ENCODE peak calls at places on chromosomes 6 and 20, in nine cellular contexts. One of them, this sample, is unnamed.

GRCh38 chr6:154289818-154290508 is 66.6 kb downstream of the IPCEF1 start:
- DNase-seq in GM12865: no peak
- DNase-seq in mucosa of descending colon: no peak
- DNase-seq in stomach: no peak
- DNase-seq in choroid plexus epithelial cell: no peak
- DNase-seq in astrocyte of the spinal cord: no peak
- DNase-seq in body of pancreas: no peak
- DNase-seq in mesenchymal stem cell: no peak
- DNase-seq in OCI-LY7: no peak
- DNase-seq in this sample: no peak

GRCh38 chr6:125588268-125588667 is 161.2 kb upstream of the HEY2 start:
- DNase-seq in GM12865: no peak
- DNase-seq in mesenchymal stem cell: no peak
- DNase-seq in mucosa of descending colon: no peak
- DNase-seq in astrocyte of the spinal cord: no peak
- DNase-seq in choroid plexus epithelial cell: no peak
- DNase-seq in body of pancreas: no peak
- DNase-seq in stomach: no peak
- DNase-seq in OCI-LY7: no peak
- DNase-seq in this sample: no peak

GRCh38 chr20:59765599-59766177 is 161.3 kb downstream of the PHACTR3 start:
- DNase-seq in body of pancreas: no peak
- DNase-seq in astrocyte of the spinal cord: no peak
- DNase-seq in stomach: no peak
- DNase-seq in GM12865: peak; percentile 54
- DNase-seq in choroid plexus epithelial cell: no peak
- DNase-seq in mucosa of descending colon: no peak
- DNase-seq in mesenchymal stem cell: no peak
- DNase-seq in OCI-LY7: peak; percentile 29
- DNase-seq in this sample: no peak

GRCh38 chr6:108592371-108593337 is 31.9 kb downstream of the FOXO3 start:
- DNase-seq in astrocyte of the spinal cord: peak; percentile 87
- DNase-seq in stomach: peak; percentile 38
- DNase-seq in GM12865: peak; percentile 92
- DNase-seq in mesenchymal stem cell: peak; percentile 68
- DNase-seq in choroid plexus epithelial cell: peak; percentile 71
- DNase-seq in body of pancreas: peak; percentile 42
- DNase-seq in mucosa of descending colon: no peak
- DNase-seq in OCI-LY7: peak; percentile 93
- DNase-seq in this sample: no peak

GRCh38 chr6:128057541-128058335 is 156.9 kb upstream of the THEMIS start:
- DNase-seq in GM12865: no peak
- DNase-seq in body of pancreas: no peak
- DNase-seq in mucosa of descending colon: no peak
- DNase-seq in astrocyte of the spinal cord: no peak
- DNase-seq in choroid plexus epithelial cell: peak; percentile 10
- DNase-seq in OCI-LY7: no peak
- DNase-seq in mesenchymal stem cell: peak; percentile 26
- DNase-seq in stomach: no peak
- DNase-seq in this sample: no peak

GRCh38 chr20:805713-806112 is 27.8 kb upstream of the FAM110A start:
- DNase-seq in OCI-LY7: peak; percentile 66
- DNase-seq in body of pancreas: no peak
- DNase-seq in GM12865: no peak
- DNase-seq in mesenchymal stem cell: peak; percentile 19
- DNase-seq in choroid plexus epithelial cell: peak; percentile 23
- DNase-seq in stomach: no peak
- DNase-seq in astrocyte of the spinal cord: peak; percentile 59
- DNase-seq in mucosa of descending colon: no peak
- DNase-seq in this sample: no peak

GRCh38 chr20:45359406-45360148 is 3.4 kb upstream of the SYS1 start:
- DNase-seq in OCI-LY7: no peak
- DNase-seq in mesenchymal stem cell: peak; percentile 67
- DNase-seq in mucosa of descending colon: no peak
- DNase-seq in stomach: peak; percentile 53
- DNase-seq in GM12865: peak; percentile 25
- DNase-seq in body of pancreas: peak; percentile 78
- DNase-seq in choroid plexus epithelial cell: peak; percentile 79
- DNase-seq in astrocyte of the spinal cord: peak; percentile 87
- DNase-seq in this sample: no peak

GRCh38 chr6:16677458-16677857 is 83.8 kb downstream of the ATXN1 start:
- DNase-seq in choroid plexus epithelial cell: no peak
- DNase-seq in OCI-LY7: no peak
- DNase-seq in mucosa of descending colon: no peak
- DNase-seq in mesenchymal stem cell: peak; percentile 55
- DNase-seq in body of pancreas: no peak
- DNase-seq in GM12865: no peak
- DNase-seq in stomach: no peak
- DNase-seq in astrocyte of the spinal cord: no peak
- DNase-seq in this sample: no peak

GRCh38 chr6:81749704-81750103 is 2.8 kb downstream of the TENT5A start:
- DNase-seq in mesenchymal stem cell: peak; percentile 38
- DNase-seq in OCI-LY7: no peak
- DNase-seq in mucosa of descending colon: no peak
- DNase-seq in stomach: no peak
- DNase-seq in choroid plexus epithelial cell: no peak
- DNase-seq in GM12865: no peak
- DNase-seq in body of pancreas: no peak
- DNase-seq in astrocyte of the spinal cord: no peak
- DNase-seq in this sample: no peak

GRCh38 chr6:118618676-118619377 is 32.6 kb downstream of the CEP85L start:
- DNase-seq in body of pancreas: peak; percentile 58
- DNase-seq in mesenchymal stem cell: peak; percentile 49
- DNase-seq in mucosa of descending colon: no peak
- DNase-seq in astrocyte of the spinal cord: peak; percentile 31
- DNase-seq in stomach: peak; percentile 66
- DNase-seq in GM12865: peak; percentile 66
- DNase-seq in choroid plexus epithelial cell: peak; percentile 51
- DNase-seq in OCI-LY7: peak; percentile 44
- DNase-seq in this sample: no peak

GRCh38 chr6:15065603-15066002 is 180.3 kb upstream of the JARID2 start:
- DNase-seq in OCI-LY7: no peak
- DNase-seq in astrocyte of the spinal cord: no peak
- DNase-seq in GM12865: no peak
- DNase-seq in mesenchymal stem cell: peak; percentile 76
- DNase-seq in stomach: no peak
- DNase-seq in choroid plexus epithelial cell: peak; percentile 9
- DNase-seq in body of pancreas: no peak
- DNase-seq in mucosa of descending colon: no peak
- DNase-seq in this sample: no peak

GRCh38 chr20:45436732-45437485 is 21.0 kb downstream of the PIGT start:
- DNase-seq in GM12865: peak; percentile 84
- DNase-seq in mesenchymal stem cell: peak; percentile 89
- DNase-seq in astrocyte of the spinal cord: peak; percentile 75
- DNase-seq in OCI-LY7: peak; percentile 84
- DNase-seq in choroid plexus epithelial cell: peak; percentile 81
- DNase-seq in stomach: peak; percentile 94
- DNase-seq in body of pancreas: peak; percentile 90
- DNase-seq in mucosa of descending colon: peak; percentile 91
- DNase-seq in this sample: peak; percentile 94

GRCh38 chr6:90328004-90328403 is 31.4 kb upstream of the BACH2 start:
- DNase-seq in astrocyte of the spinal cord: peak; percentile 6
- DNase-seq in mucosa of descending colon: no peak
- DNase-seq in choroid plexus epithelial cell: no peak
- DNase-seq in stomach: no peak
- DNase-seq in GM12865: no peak
- DNase-seq in mesenchymal stem cell: peak; percentile 16
- DNase-seq in body of pancreas: no peak
- DNase-seq in OCI-LY7: no peak
- DNase-seq in this sample: no peak

GRCh38 chr6:108348655-108349349 is 53.9 kb downstream of the AFG1L start:
- DNase-seq in choroid plexus epithelial cell: no peak
- DNase-seq in body of pancreas: no peak
- DNase-seq in mesenchymal stem cell: no peak
- DNase-seq in OCI-LY7: no peak
- DNase-seq in astrocyte of the spinal cord: no peak
- DNase-seq in GM12865: peak; percentile 86
- DNase-seq in mucosa of descending colon: no peak
- DNase-seq in stomach: no peak
- DNase-seq in this sample: no peak

GRCh38 chr20:4910951-4911350 is 90.4 kb downstream of the SLC23A2 start:
- DNase-seq in choroid plexus epithelial cell: no peak
- DNase-seq in mucosa of descending colon: no peak
- DNase-seq in body of pancreas: no peak
- DNase-seq in GM12865: no peak
- DNase-seq in OCI-LY7: no peak
- DNase-seq in astrocyte of the spinal cord: no peak
- DNase-seq in stomach: no peak
- DNase-seq in mesenchymal stem cell: no peak
- DNase-seq in this sample: no peak

DNA sequence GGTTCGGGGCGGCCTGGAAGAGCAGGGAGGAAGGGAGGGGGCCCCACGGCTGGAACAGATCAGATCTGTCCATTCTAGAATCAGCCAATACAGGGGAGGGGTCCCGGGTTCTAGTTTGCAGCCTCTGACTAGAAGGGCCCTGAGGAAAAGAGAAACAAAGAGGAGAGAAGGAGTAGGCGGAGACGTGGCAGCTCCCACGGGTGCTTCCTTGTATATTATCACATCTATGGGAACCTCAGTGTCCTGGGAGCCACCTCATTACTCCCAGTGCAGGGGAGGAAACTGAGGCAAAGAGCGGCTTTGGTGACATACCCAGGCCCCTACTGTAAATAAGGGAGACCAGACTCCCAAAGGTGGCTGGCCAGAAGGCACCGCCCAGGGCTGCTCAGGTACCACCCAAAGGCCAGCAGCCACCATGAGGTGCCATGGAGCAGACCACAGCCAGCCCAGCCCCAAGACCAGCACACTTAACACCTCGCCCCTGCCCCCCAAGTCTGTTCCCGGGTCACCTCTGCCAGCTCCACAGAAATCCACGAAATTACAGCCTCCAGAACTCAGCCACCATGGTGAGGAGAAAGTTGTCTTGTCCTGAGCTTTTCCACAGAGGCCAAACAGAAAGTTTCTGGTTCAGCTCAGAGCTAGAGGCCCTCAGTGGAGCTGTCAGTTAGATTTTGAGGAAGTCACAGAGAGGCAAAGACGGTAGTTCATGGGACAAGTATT is 2.1 kb downstream of the ZC3H12D start:
- DNase-seq in body of pancreas: no peak
- DNase-seq in astrocyte of the spinal cord: no peak
- DNase-seq in OCI-LY7: peak; percentile 69
- DNase-seq in mucosa of descending colon: no peak
- DNase-seq in stomach: no peak
- DNase-seq in mesenchymal stem cell: no peak
- DNase-seq in choroid plexus epithelial cell: no peak
- DNase-seq in GM12865: peak; percentile 50
- DNase-seq in this sample: no peak
- H3K4me3 ChIP-seq in body of pancreas: no peak overlapping the region
- H3K4me3 ChIP-seq in astrocyte of the spinal cord: no peak overlapping the region
- H3K4me3 ChIP-seq in OCI-LY7: peak overlapping the region; percentile 74
- H3K4me3 ChIP-seq in mucosa of descending colon: no peak overlapping the region
- H3K4me3 ChIP-seq in stomach: peak overlapping the region; percentile 34
- H3K4me3 ChIP-seq in mesenchymal stem cell: no peak overlapping the region
- H3K4me3 ChIP-seq in choroid plexus epithelial cell: peak overlapping the region; percentile 25
- H3K4me3 ChIP-seq in GM12865: peak overlapping the region; percentile 65
- H3K4me3 ChIP-seq in this sample: peak overlapping the region; percentile 53

GRCh38 chr6:33633462-33634158 is 12.5 kb downstream of the ITPR3 start:
- DNase-seq in choroid plexus epithelial cell: peak; percentile 55
- DNase-seq in body of pancreas: peak; percentile 64
- DNase-seq in OCI-LY7: peak; percentile 44
- DNase-seq in stomach: peak; percentile 84
- DNase-seq in GM12865: peak; percentile 73
- DNase-seq in mesenchymal stem cell: peak; percentile 58
- DNase-seq in astrocyte of the spinal cord: peak; percentile 54
- DNase-seq in mucosa of descending colon: peak; percentile 86
- DNase-seq in this sample: no peak

GRCh38 chr6:33631971-33632585 is 11.0 kb downstream of the ITPR3 start:
- DNase-seq in body of pancreas: no peak
- DNase-seq in stomach: peak; percentile 38
- DNase-seq in mesenchymal stem cell: no peak
- DNase-seq in astrocyte of the spinal cord: no peak
- DNase-seq in mucosa of descending colon: no peak
- DNase-seq in OCI-LY7: no peak
- DNase-seq in GM12865: no peak
- DNase-seq in choroid plexus epithelial cell: no peak
- DNase-seq in this sample: no peak

GRCh38 chr6:33632603-33633039 is 11.5 kb downstream of the ITPR3 start:
- DNase-seq in astrocyte of the spinal cord: no peak
- DNase-seq in mesenchymal stem cell: peak; percentile 53
- DNase-seq in stomach: peak; percentile 45
- DNase-seq in body of pancreas: peak; percentile 52
- DNase-seq in GM12865: peak; percentile 62
- DNase-seq in mucosa of descending colon: peak; percentile 74
- DNase-seq in OCI-LY7: peak; percentile 61
- DNase-seq in choroid plexus epithelial cell: peak; percentile 55
- DNase-seq in this sample: no peak

GRCh38 chr6:33634203-33634727 is 13.1 kb downstream of the ITPR3 start:
- DNase-seq in choroid plexus epithelial cell: no peak
- DNase-seq in GM12865: no peak
- DNase-seq in OCI-LY7: no peak
- DNase-seq in body of pancreas: peak; percentile 40
- DNase-seq in mesenchymal stem cell: no peak
- DNase-seq in stomach: peak; percentile 73
- DNase-seq in mucosa of descending colon: no peak
- DNase-seq in astrocyte of the spinal cord: no peak
- DNase-seq in this sample: no peak

GRCh38 chr6:33633084-33633461 is 12.0 kb downstream of the ITPR3 start:
- DNase-seq in stomach: no peak
- DNase-seq in OCI-LY7: no peak
- DNase-seq in choroid plexus epithelial cell: no peak
- DNase-seq in mesenchymal stem cell: no peak
- DNase-seq in astrocyte of the spinal cord: no peak
- DNase-seq in mucosa of descending colon: no peak
- DNase-seq in body of pancreas: no peak
- DNase-seq in GM12865: no peak
- DNase-seq in this sample: no peak
- H3K4me3 ChIP-seq in stomach: peak overlapping the region; percentile 45
- H3K4me3 ChIP-seq in OCI-LY7: peak overlapping the region; percentile 57
- H3K4me3 ChIP-seq in choroid plexus epithelial cell: peak overlapping the region; percentile 50
- H3K4me3 ChIP-seq in mesenchymal stem cell: peak overlapping the region; percentile 64
- H3K4me3 ChIP-seq in astrocyte of the spinal cord: peak overlapping the region; percentile 39
- H3K4me3 ChIP-seq in mucosa of descending colon: no peak overlapping the region
- H3K4me3 ChIP-seq in body of pancreas: no peak overlapping the region
- H3K4me3 ChIP-seq in GM12865: peak overlapping the region; percentile 44
- H3K4me3 ChIP-seq in this sample: peak overlapping the region; percentile 49

DNA sequence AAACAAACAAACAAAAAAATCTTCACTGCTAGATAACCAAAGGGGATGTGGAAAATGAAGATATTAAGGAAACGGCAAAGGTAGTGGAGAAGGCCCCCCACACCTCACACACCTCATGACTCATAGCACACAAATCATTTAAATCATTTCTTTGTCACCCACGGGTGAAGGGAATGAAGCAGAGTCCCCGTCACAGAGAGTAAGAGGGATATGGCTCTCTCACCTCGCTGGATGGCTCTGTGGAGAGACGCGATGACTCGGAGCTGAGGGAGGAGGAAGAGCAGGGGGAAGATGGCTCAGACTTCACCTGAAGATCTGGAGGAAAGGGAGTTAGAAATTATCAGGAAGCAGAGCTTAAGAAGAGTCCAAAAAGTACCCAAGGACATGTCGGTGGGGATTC is 1.2 kb downstream of the ATF6B start:
- DNase-seq in choroid plexus epithelial cell: no peak
- DNase-seq in body of pancreas: no peak
- DNase-seq in mesenchymal stem cell: no peak
- DNase-seq in astrocyte of the spinal cord: no peak
- DNase-seq in stomach: no peak
- DNase-seq in GM12865: no peak
- DNase-seq in OCI-LY7: no peak
- DNase-seq in mucosa of descending colon: no peak
- DNase-seq in this sample: no peak
- H3K4me3 ChIP-seq in choroid plexus epithelial cell: peak overlapping the region; percentile 100
- H3K4me3 ChIP-seq in body of pancreas: no peak overlapping the region
- H3K4me3 ChIP-seq in mesenchymal stem cell: no peak overlapping the region
- H3K4me3 ChIP-seq in astrocyte of the spinal cord: peak overlapping the region; percentile 100
- H3K4me3 ChIP-seq in stomach: peak overlapping the region; percentile 95
- H3K4me3 ChIP-seq in GM12865: peak overlapping the region; percentile 96
- H3K4me3 ChIP-seq in OCI-LY7: peak overlapping the region; percentile 79
- H3K4me3 ChIP-seq in mucosa of descending colon: no peak overlapping the region
- H3K4me3 ChIP-seq in this sample: no peak overlapping the region

GRCh38 chr20:2838847-2839671 is 1.4 kb downstream of the PCED1A start:
- DNase-seq in GM12865: no peak
- DNase-seq in mesenchymal stem cell: no peak
- DNase-seq in mucosa of descending colon: no peak
- DNase-seq in choroid plexus epithelial cell: no peak
- DNase-seq in astrocyte of the spinal cord: no peak
- DNase-seq in stomach: no peak
- DNase-seq in body of pancreas: no peak
- DNase-seq in OCI-LY7: no peak
- DNase-seq in this sample: no peak
- H3K4me3 ChIP-seq in GM12865: no peak overlapping the region
- H3K4me3 ChIP-seq in mesenchymal stem cell: no peak overlapping the region
- H3K4me3 ChIP-seq in mucosa of descending colon: no peak overlapping the region
- H3K4me3 ChIP-seq in choroid plexus epithelial cell: no peak overlapping the region
- H3K4me3 ChIP-seq in astrocyte of the spinal cord: no peak overlapping the region
- H3K4me3 ChIP-seq in stomach: no peak overlapping the region
- H3K4me3 ChIP-seq in body of pancreas: no peak overlapping the region
- H3K4me3 ChIP-seq in OCI-LY7: no peak overlapping the region
- H3K4me3 ChIP-seq in this sample: no peak overlapping the region

This sample was measured in ascending aorta.